ENCODE peak calls at places on chromosomes 5 and 9, in nine cellular contexts. P, G, A, I, D, B, W, M and E are unnamed samples.

GRCh38 chr5:135393691-135394090 is 5.3 kb downstream of the MACROH2A1 start:
- DNase-seq in I (no peak), P (no peak), D (no peak), A (no peak), W (no peak), G (no peak), M (peak; percentile 87), B (no peak), E (no peak)

GRCh38 chr5:124317471-124317870 is 429.0 kb downstream of the ZNF608 start:
- DNase-seq in I (peak; percentile 61), W (no peak), B (no peak), P (no peak), D (no peak), G (no peak), A (no peak), M (no peak), E (no peak)

GRCh38 chr9:69181908-69182353 is 7.9 kb downstream of the TJP2 start:
- DNase-seq in P (no peak), W (no peak), B (no peak), A (no peak), D (no peak), M (no peak), I (no peak), G (no peak), E (no peak)

GRCh38 chr9:14868772-14869583 is 41.2 kb downstream of the FREM1 start:
- DNase-seq in I (peak; percentile 38), D (no peak), A (no peak), G (no peak), W (no peak), P (no peak), M (no peak), B (no peak), E (no peak)

GRCh38 chr5:145350501-145350900 is 484.6 kb downstream of the PRELID2 start:
- DNase-seq in G (peak; percentile 69), A (no peak), D (peak; percentile 34), P (no peak), W (no peak), B (no peak), I (no peak), M (peak; percentile 81), E (no peak)

GRCh38 chr5:65625743-65626142 is 916 bp downstream of the SHLD3 start:
- DNase-seq in G (no peak), M (no peak), A (no peak), D (no peak), I (peak; percentile 1), P (no peak), W (no peak), B (no peak), E (no peak)

GRCh38 chr5:44178414-44178813 is 210.8 kb downstream of the FGF10 start:
- DNase-seq in W (no peak), P (no peak), B (no peak), I (no peak), D (no peak), M (no peak), G (no peak), A (no peak), E (no peak)

GRCh38 chr5:163261647-163262269 is 175.6 kb upstream of the CCNG1 start:
- DNase-seq in W (peak; percentile 21), I (no peak), D (no peak), P (no peak), G (no peak), M (peak; percentile 63), A (no peak), B (no peak), E (no peak)

GRCh38 chr5:96279796-96280542 is 153.1 kb downstream of the PCSK1 start:
- DNase-seq in G (no peak), M (peak; percentile 83), D (no peak), P (no peak), I (no peak), A (no peak), B (no peak), W (no peak), E (no peak)

GRCh38 chr5:98934581-98934980 is 5.8 kb upstream of the CHD1 start:
- DNase-seq in D (no peak), B (no peak), P (no peak), M (peak; percentile 31), I (no peak), G (no peak), A (no peak), W (no peak), E (no peak)

GRCh38 chr5:59489551-59489950 is 404.0 kb downstream of the PDE4D start:
- DNase-seq in B (no peak), A (no peak), W (no peak), D (no peak), M (no peak), P (no peak), I (no peak), G (no peak), E (no peak)

GRCh38 chr5:143145388-143145787 is 258.1 kb downstream of the NR3C1 start:
- DNase-seq in G (no peak), W (no peak), D (no peak), I (no peak), A (no peak), M (no peak), B (no peak), P (no peak), E (no peak)

GRCh38 chr5:126656397-126657007 is 55.8 kb downstream of the PHAX start:
- DNase-seq in M (peak; percentile 45), I (peak; percentile 21), B (no peak), P (no peak), D (no peak), G (no peak), A (peak; percentile 10), W (no peak), E (no peak)

GRCh38 chr5:177469750-177470525 is 3.5 kb downstream of the DBN1 start:
- DNase-seq in D (no peak), P (no peak), B (no peak), A (no peak), M (no peak), G (no peak), W (peak; percentile 24), I (no peak), E (no peak)

GRCh38 chr9:132931178-132931735 is 13.2 kb downstream of the TSC1 start:
- DNase-seq in W (no peak), D (no peak), M (peak; percentile 37), I (no peak), P (no peak), G (no peak), B (no peak), A (no peak), E (no peak)

GRCh38 chr9:14021871-14022525 is 291.9 kb downstream of the NFIB start:
- DNase-seq in I (no peak), W (no peak), A (no peak), B (no peak), P (no peak), D (no peak), G (no peak), M (peak; percentile 22), E (no peak)

GRCh38 chr9:129289131-129289731 is 111.2 kb upstream of the IER5L start:
- DNase-seq in A (no peak), W (no peak), M (no peak), B (no peak), P (no peak), I (peak; percentile 29), D (no peak), G (no peak), E (no peak)

GRCh38 chr9:73116030-73116429 is 35.6 kb upstream of the ANXA1 start:
- DNase-seq in W (no peak), A (no peak), D (no peak), P (no peak), G (no peak), M (peak; percentile 86), I (no peak), B (no peak), E (no peak)

GRCh38 chr9:93697352-93698139 is 121.2 kb downstream of the PHF2 start:
- DNase-seq in W (no peak), A (peak; percentile 91), G (no peak), I (no peak), M (no peak), B (no peak), D (no peak), P (no peak), E (no peak)

GRCh38 chr9:38144421-38144820 is 75.4 kb upstream of the SHB start:
- DNase-seq in G (no peak), D (peak; percentile 59), B (no peak), M (peak; percentile 85), I (no peak), W (no peak), A (no peak), P (no peak), E (no peak)

GRCh38 chr9:123756484-123757106 is 173.3 kb downstream of the DENND1A start:
- DNase-seq in A (no peak), P (no peak), G (no peak), W (no peak), M (no peak), D (no peak), B (no peak), I (no peak), E (no peak)

GRCh38 chr5:133373121-133373870 is 239.0 kb downstream of the FSTL4 start:
- DNase-seq in A (no peak), M (no peak), W (no peak), P (no peak), D (no peak), B (no peak), G (no peak), I (no peak), E (no peak)

GRCh38 chr5:170625221-170626165 is 121.7 kb downstream of the KCNIP1 start:
- DNase-seq in P (no peak), A (no peak), B (no peak), I (no peak), M (no peak), G (peak; percentile 45), D (no peak), W (no peak), E (no peak)

GRCh38 chr9:121975801-121976277 is 117.3 kb downstream of the TTLL11 start:
- DNase-seq in G (no peak), D (peak; percentile 93), W (no peak), P (no peak), A (no peak), B (no peak), I (no peak), M (peak; percentile 29), E (no peak)

GRCh38 chr5:108730617-108731340 is 16.9 kb upstream of the FER start:
- DNase-seq in P (no peak), B (no peak), I (no peak), D (no peak), M (no peak), G (no peak), A (no peak), W (no peak), E (no peak)

GRCh38 chr5:1673042-1673674 is 126.5 kb downstream of the MRPL36 start:
- DNase-seq in A (peak; percentile 17), I (no peak), G (no peak), B (no peak), M (no peak), D (no peak), W (no peak), P (no peak), E (no peak)